ENCODE peak calls at places on chromosome 21, in eight cellular contexts. Q is CD8-positive, alpha-beta T cell; B is stimulated activated CD8-positive, alpha-beta memory T cell treated with anti-CD3 and anti-CD28 coated beads, Interleukin-4, amount 100 ng/mL, for 24 hours; J is SJSA1; T is GM13977; U is tibial nerve; K is AG08396; D is endothelial cell. A is an unnamed sample.

GRCh38 chr21:19553930-19554615 is 1150.5 kb upstream of the TMPRSS15 start:
- DNase-seq in D (no peak), J (no peak), K (no peak), B (no peak), Q (no peak), U (no peak), T (no peak), A (no peak)

GRCh38 chr21:33480481-33481103 is 818 bp upstream of the TMEM50B start:
- DNase-seq in D (no peak), Q (no peak), K (no peak), T (no peak), U (no peak), B (no peak), J (no peak), A (no peak)

GRCh38 chr21:45074818-45075605 is 632 bp downstream of the ADARB1 start:
- DNase-seq in U (no peak), D (peak), Q (peak), T (peak), J (no peak), B (peak), K (peak), A (no peak)

GRCh38 chr21:27570306-27570868 is 603.5 kb upstream of the ADAMTS5 start:
- DNase-seq in B (no peak), J (peak), U (peak), T (no peak), D (no peak), K (peak), Q (no peak), A (no peak)

GRCh38 chr21:46187814-46188213 is 3.6 kb upstream of the SPATC1L start:
- DNase-seq in T (no peak), D (no peak), U (no peak), B (no peak), K (no peak), Q (no peak), J (no peak), A (no peak)

GRCh38 chr21:39204134-39204533 is 20.9 kb upstream of the PSMG1 start:
- DNase-seq in T (no peak), D (no peak), U (no peak), Q (no peak), K (no peak), J (no peak), B (no peak), A (no peak)

GRCh38 chr21:32844076-32844475 is 72.5 kb upstream of the PAXBP1 start:
- DNase-seq in D (no peak), J (no peak), T (no peak), K (no peak), Q (no peak), U (no peak), B (no peak), A (no peak)

GRCh38 chr21:42320791-42321190 is 5.6 kb upstream of the TFF3 start:
- DNase-seq in U (no peak), J (peak), T (no peak), D (no peak), B (no peak), K (no peak), Q (no peak), A (no peak)

GRCh38 chr21:45309069-45309521 is 21.4 kb upstream of the POFUT2 start:
- DNase-seq in K (peak), T (no peak), B (peak), Q (no peak), J (peak), D (peak), U (no peak), A (peak)

GRCh38 chr21:42248241-42248640 is 29.3 kb downstream of the ABCG1 start:
- DNase-seq in Q (no peak), J (no peak), K (no peak), T (no peak), B (no peak), U (no peak), D (no peak), A (no peak)

GRCh38 chr21:36450511-36450910 is 29.4 kb downstream of the CLDN14 start:
- DNase-seq in U (no peak), D (no peak), J (no peak), K (no peak), Q (no peak), T (no peak), B (no peak), A (no peak)

A was measured in activated effector memory CD4-positive, alpha-beta T cell treated with Interleukin-2 at 50 U/mL for 16 hours.